ENCODE peak calls at places on chromosomes 2 and 18, in five cellular contexts. O is adrenal gland, F is Karpas-422, M is pancreas, N is dorsolateral prefrontal cortex. T is an unnamed sample.

GRCh38 chr2:50645346-50645745 is 386.6 kb downstream of the NRXN1 start:
- DNase-seq in N (no peak), F (no peak), M (no peak), O (no peak), T (no peak)

GRCh38 chr2:119015849-119016248 is 73.9 kb downstream of the MARCO start:
- DNase-seq in M (no peak), F (no peak), N (no peak), O (no peak), T (no peak)

GRCh38 chr2:3268705-3269029 is 109.0 kb downstream of the EIPR1 start:
- DNase-seq in F (no peak), N (no peak), O (no peak), M (no peak), T (no peak)

GRCh38 chr2:188042412-188042811 is 249.3 kb upstream of the GULP1 start:
- DNase-seq in N (no peak), F (no peak), M (no peak), O (no peak), T (no peak)

GRCh38 chr18:22286576-22286975 is 117.2 kb downstream of the GATA6 start:
- DNase-seq in M (peak; percentile 57), F (no peak), O (no peak), N (no peak), T (no peak)

GRCh38 chr18:59044855-59045254 is 94.8 kb upstream of the SEC11C start:
- DNase-seq in O (no peak), N (no peak), F (no peak), M (no peak), T (no peak)

GRCh38 chr18:22191346-22191710 is 21.9 kb downstream of the GATA6 start:
- DNase-seq in F (no peak), M (no peak), O (no peak), N (no peak), T (no peak)

GRCh38 chr2:143161982-143162837 is 33.0 kb downstream of the ARHGAP15 start:
- DNase-seq in O (peak; percentile 43), M (peak; percentile 27), N (peak; percentile 50), F (peak; percentile 86), T (peak; percentile 1)

GRCh38 chr2:237591379-237591881 is 896 bp upstream of the RAB17 start:
- DNase-seq in F (no peak), N (no peak), M (no peak), O (no peak), T (no peak)

GRCh38 chr2:85854166-85854509 is 34.7 kb downstream of the ST3GAL5 start:
- DNase-seq in N (no peak), M (no peak), F (no peak), O (no peak), T (no peak)

GRCh38 chr2:237886702-237887481 is 27.5 kb downstream of the RAMP1 start:
- DNase-seq in N (no peak), O (peak; percentile 55), F (no peak), M (no peak), T (no peak)

GRCh38 chr2:20217041-20217970 is 7.6 kb downstream of the SDC1 start:
- DNase-seq in F (no peak), O (no peak), N (no peak), M (no peak), T (no peak)

GRCh38 chr2:81213598-81213997 is 909.0 kb upstream of the LRRTM1 start:
- DNase-seq in F (no peak), N (no peak), M (no peak), O (no peak), T (no peak)

GRCh38 chr18:61854578-61854977 is 38.2 kb downstream of the RNF152 start:
- DNase-seq in N (no peak), M (no peak), O (no peak), F (no peak), T (no peak)

GRCh38 chr2:198374375-198375072 is 570.1 kb downstream of the PLCL1 start:
- DNase-seq in N (peak; percentile 50), F (peak; percentile 83), O (peak; percentile 25), M (no peak), T (no peak)

GRCh38 chr2:222982010-222982908 is 69.7 kb upstream of the KCNE4 start:
- DNase-seq in M (peak; percentile 61), N (peak; percentile 49), F (peak; percentile 45), O (peak; percentile 24), T (peak; percentile 13)

GRCh38 chr2:229650886-229651285 is 63.5 kb downstream of the DNER start:
- DNase-seq in F (no peak), M (no peak), N (no peak), O (no peak), T (peak; percentile 25)

GRCh38 chr18:73352546-73352945 is 484.8 kb upstream of the NETO1 start:
- DNase-seq in M (no peak), N (no peak), F (no peak), O (no peak), T (no peak)

GRCh38 chr2:56587456-56587855 is 403.7 kb downstream of the CCDC85A start:
- DNase-seq in F (no peak), M (no peak), N (no peak), O (no peak), T (no peak)

GRCh38 chr2:14137643-14138042 is 494.9 kb upstream of the LRATD1 start:
- DNase-seq in N (no peak), F (no peak), M (no peak), O (no peak), T (no peak)

GRCh38 chr2:16630463-16630862 is 35.2 kb downstream of the CYRIA start:
- DNase-seq in O (no peak), F (peak; percentile 65), M (no peak), N (no peak), T (no peak)

GRCh38 chr2:224520064-224520463 is 65.1 kb downstream of the CUL3 start:
- DNase-seq in F (no peak), N (no peak), O (no peak), M (no peak), T (no peak)

GRCh38 chr18:64546451-64546850 is 397.6 kb upstream of the LINC00305 start:
- DNase-seq in F (no peak), M (no peak), N (no peak), O (no peak), T (no peak)

GRCh38 chr2:173050684-173051083 is 25.0 kb upstream of the MAP3K20 start:
- DNase-seq in M (no peak), F (no peak), O (no peak), N (no peak), T (no peak)

GRCh38 chr2:202780514-202781021 is 91.0 kb downstream of the ICA1L start:
- DNase-seq in O (no peak), F (no peak), N (no peak), M (no peak), T (no peak)

GRCh38 chr2:241841181-241842066 is 17.3 kb downstream of the PDCD1 start:
- DNase-seq in O (no peak), M (no peak), F (no peak), N (no peak), T (no peak)

GRCh38 chr2:70124983-70125480 is 37.8 kb downstream of the PCBP1 start:
- DNase-seq in N (peak; percentile 70), M (peak; percentile 70), F (peak; percentile 89), O (peak; percentile 78), T (peak; percentile 63)

GRCh38 chr2:219466816-219467735 is 31.6 kb upstream of the GMPPA start:
- DNase-seq in O (no peak), N (no peak), F (no peak), M (no peak), T (no peak)

GRCh38 chr2:219465659-219466561 is 31.3 kb downstream of the SPEG start:
- DNase-seq in O (no peak), F (no peak), M (no peak), N (no peak), T (no peak)

GRCh38 chr2:219468410-219469185 is 30.1 kb upstream of the GMPPA start:
- DNase-seq in M (no peak), O (no peak), F (no peak), N (no peak), T (no peak)

GRCh38 chr2:219469186-219469724 is 29.4 kb upstream of the GMPPA start:
- DNase-seq in N (peak; percentile 63), M (no peak), F (no peak), O (no peak), T (no peak)

GRCh38 chr2:219467736-219468075 is 31.0 kb upstream of the GMPPA start:
- DNase-seq in F (no peak), N (no peak), O (no peak), M (no peak), T (no peak)
- H3K27ac ChIP-seq in F (no peak overlapping the region), N (no peak overlapping the region), O (no peak overlapping the region), M (no peak overlapping the region), T (no peak overlapping the region)

GRCh38 chr2:151292124-151292523 is 2.7 kb upstream of the NMI start:
- DNase-seq in N (no peak), F (no peak), M (no peak), O (no peak), T (no peak)

GRCh38 chr2:151291224-151291623 is 1.8 kb upstream of the NMI start:
- DNase-seq in O (no peak), N (no peak), F (no peak), M (no peak), T (no peak)

GRCh38 chr2:151289972-151290335 is 486 bp upstream of the NMI start:
- DNase-seq in N (no peak), M (no peak), F (peak; percentile 51), O (peak; percentile 21), T (no peak)

GRCh38 chr2:151292546-151292945 is 3.1 kb upstream of the NMI start:
- DNase-seq in O (no peak), M (no peak), N (no peak), F (no peak), T (no peak)

GRCh38 chr2:151290467-151290866 is 999 bp upstream of the NMI start:
- DNase-seq in N (no peak), F (no peak), O (no peak), M (no peak), T (no peak)
- H3K27ac ChIP-seq in N (peak overlapping the region; percentile 77), F (no peak overlapping the region), O (peak overlapping the region; percentile 94), M (peak overlapping the region; percentile 99), T (peak overlapping the region; percentile 77)

DNA sequence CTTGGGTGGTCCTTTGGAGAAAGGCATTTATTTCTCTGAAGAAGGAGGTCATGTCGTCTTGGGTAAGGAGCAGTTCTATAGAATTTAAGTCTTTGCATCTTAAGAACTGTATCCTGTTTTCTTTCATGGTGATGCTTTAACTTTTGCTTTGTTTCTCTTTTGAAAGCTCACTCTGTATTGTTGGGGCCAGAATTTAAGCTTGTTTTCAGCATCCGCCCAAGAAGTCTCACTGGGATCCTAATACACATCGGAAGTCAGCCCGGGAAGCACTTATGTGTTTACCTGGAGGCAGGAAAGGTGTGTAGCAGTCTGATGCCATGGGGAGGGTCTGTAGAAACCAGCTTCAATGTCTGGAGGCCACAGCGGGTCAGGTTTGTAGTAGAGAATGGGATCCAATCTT is 64.7 kb upstream of the TTC39C start:
- DNase-seq in M (no peak), N (no peak), O (no peak), F (no peak), T (no peak)
- H3K27ac ChIP-seq in M (no peak overlapping the region), N (no peak overlapping the region), O (no peak overlapping the region), F (no peak overlapping the region), T (no peak overlapping the region)

GRCh38 chr2:8137801-8138200 is 544.1 kb upstream of the ID2 start:
- DNase-seq in O (no peak), N (no peak), M (no peak), F (no peak), T (no peak)

GRCh38 chr2:8139668-8140202 is 542.1 kb upstream of the ID2 start:
- DNase-seq in N (no peak), O (no peak), F (no peak), M (no peak), T (no peak)

GRCh38 chr2:8138525-8138922 is 543.3 kb upstream of the ID2 start:
- DNase-seq in N (no peak), O (no peak), M (no peak), F (no peak), T (no peak)

GRCh38 chr2:8141079-8141762 is 540.6 kb upstream of the ID2 start:
- DNase-seq in F (no peak), N (no peak), M (no peak), O (no peak), T (no peak)

GRCh38 chr2:8138923-8139667 is 542.8 kb upstream of the ID2 start:
- DNase-seq in N (no peak), O (no peak), F (no peak), M (no peak), T (no peak)
- H3K27ac ChIP-seq in N (no peak overlapping the region), O (no peak overlapping the region), F (no peak overlapping the region), M (no peak overlapping the region), T (no peak overlapping the region)

T was measured in substantia nigra.